ENCODE peak calls at places on chromosomes 5 and 9, in seven cellular contexts. V is fibroblast of lung; K is uterus; T is CD4-positive, CD25-positive, alpha-beta regulatory T cell; O is adrenal gland; X is right atrium auricular region; R is HCT116. E is an unnamed sample. For H3K27me3, the result is how much of the 10 kb centered on the place peaks cover.

GRCh38 chr9:4382722-4383317 is 83.0 kb upstream of the GLIS3 start:
- DNase-seq in V (peak), K (no peak), T (peak), O (no peak), X (no peak), R (peak), E (no peak)

GRCh38 chr5:93995126-93995621 is 253.8 kb upstream of the POU5F2 start:
- DNase-seq in V (peak), K (no peak), T (peak), O (no peak), X (no peak), R (no peak), E (no peak)

GRCh38 chr5:53392073-53392472 is 88.4 kb upstream of the FST start:
- DNase-seq in V (no peak), K (no peak), T (no peak), O (no peak), X (no peak), R (no peak), E (no peak)

GRCh38 chr9:129517006-129517405 is 103.9 kb downstream of the C9orf50 start:
- DNase-seq in V (no peak), K (no peak), T (no peak), O (no peak), X (no peak), R (no peak), E (no peak)

GRCh38 chr5:11564716-11565115 is 339.5 kb downstream of the CTNND2 start:
- DNase-seq in V (peak), K (no peak), T (no peak), O (no peak), X (no peak), R (no peak), E (no peak)

GRCh38 chr5:52948418-52949076 is 40.6 kb upstream of the ITGA2 start:
- DNase-seq in V (peak), K (peak), T (peak), O (peak), X (peak), R (peak), E (peak)

GRCh38 chr5:89005990-89006389 is 123.0 kb upstream of the MEF2C start:
- DNase-seq in V (peak), K (no peak), T (no peak), O (no peak), X (no peak), R (no peak), E (no peak)

GRCh38 chr5:173246135-173246495 is 11.1 kb upstream of the NKX2-5 start:
- DNase-seq in V (no peak), K (no peak), T (no peak), O (no peak), X (no peak), R (no peak), E (no peak)

GRCh38 chr5:77842247-77842646 is 66.1 kb upstream of the TBCA start:
- DNase-seq in V (no peak), K (no peak), T (no peak), O (no peak), X (no peak), R (no peak), E (no peak)

GRCh38 chr9:84668204-84669007 is 1.1 kb upstream of the NTRK2 start:
- DNase-seq in V (peak), K (peak), T (no peak), O (peak), X (peak), R (peak), E (peak)

GRCh38 chr5:120599576-120599975 is 135.5 kb downstream of the PRR16 start:
- DNase-seq in V (peak), K (no peak), T (no peak), O (no peak), X (no peak), R (no peak), E (no peak)

GRCh38 chr5:31771500-31771899 is 132.6 kb downstream of the PDZD2 start:
- DNase-seq in V (no peak), K (no peak), T (no peak), O (peak), X (no peak), R (no peak), E (no peak)

GRCh38 chr9:112861638-112862555 is 28.8 kb downstream of the SLC46A2 start:
- DNase-seq in V (peak), K (no peak), T (no peak), O (peak), X (peak), R (no peak), E (no peak)

GRCh38 chr5:148913985-148914421 is 87.6 kb downstream of the ADRB2 start:
- DNase-seq in V (peak), K (no peak), T (no peak), O (no peak), X (no peak), R (no peak), E (no peak)

GRCh38 chr5:146340260-146341081 is 1.8 kb downstream of the POU4F3 start:
- DNase-seq in V (peak), K (peak), T (peak), O (peak), X (no peak), R (no peak), E (no peak)

GRCh38 chr5:100142607-100143006 is 392.6 kb upstream of the FAM174A start:
- DNase-seq in V (no peak), K (no peak), T (no peak), O (no peak), X (no peak), R (no peak), E (no peak)

GRCh38 chr9:38287420-38287985 is 105.0 kb upstream of the ALDH1B1 start:
- DNase-seq in V (no peak), K (no peak), T (no peak), O (no peak), X (peak), R (no peak), E (no peak)

GRCh38 chr9:82457281-82457680 is 468.7 kb downstream of the SPATA31D1 start:
- DNase-seq in V (no peak), K (no peak), T (no peak), O (no peak), X (no peak), R (no peak), E (peak)

GRCh38 chr9:17082343-17082742 is 52.5 kb upstream of the CNTLN start:
- DNase-seq in V (peak), K (peak), T (no peak), O (no peak), X (no peak), R (no peak), E (peak)

GRCh38 chr5:60597570-60597969 is 102.4 kb downstream of the DEPDC1B start:
- DNase-seq in V (no peak), K (no peak), T (no peak), O (no peak), X (no peak), R (no peak), E (no peak)

GRCh38 chr5:126736141-126736540 is 40.8 kb upstream of the LMNB1 start:
- DNase-seq in V (no peak), K (no peak), T (no peak), O (no peak), X (no peak), R (no peak), E (no peak)

GRCh38 chr5:145858929-145859328 is 13.9 kb downstream of the GRXCR2 start:
- DNase-seq in V (peak), K (no peak), T (no peak), O (no peak), X (no peak), R (no peak), E (no peak)

GRCh38 chr9:68669189-68669588 is 35.9 kb upstream of the PIP5K1B start:
- DNase-seq in V (no peak), K (no peak), T (no peak), O (no peak), X (no peak), R (no peak), E (no peak)

GRCh38 chr5:140631063-140631462 is 1.9 kb downstream of the CD14 start:
- DNase-seq in V (no peak), K (no peak), T (no peak), O (no peak), X (no peak), R (no peak), E (no peak)

GRCh38 chr9:137044502-137045177 is 1.3 kb downstream of the NPDC1 start:
- DNase-seq in V (no peak), K (no peak), T (no peak), O (no peak), X (no peak), R (no peak), E (no peak)

GRCh38 chr9:127866535-127866934 is 10.9 kb downstream of the AK1 start:
- DNase-seq in V (no peak), K (no peak), T (no peak), O (peak), X (no peak), R (no peak), E (no peak)

GRCh38 chr5:34655354-34655991 is 655 bp upstream of the RAI14 start:
- DNase-seq in V (peak), K (peak), T (peak), O (peak), X (peak), R (no peak), E (peak)

GRCh38 chr5:157602505-157602904 is 26.9 kb upstream of the ADAM19 start:
- DNase-seq in V (peak), K (no peak), T (no peak), O (no peak), X (no peak), R (no peak), E (no peak)

GRCh38 chr5:96699186-96699820 is 37.1 kb downstream of the CAST start:
- DNase-seq in V (peak), K (no peak), T (no peak), O (no peak), X (no peak), R (no peak), E (no peak)

DNA sequence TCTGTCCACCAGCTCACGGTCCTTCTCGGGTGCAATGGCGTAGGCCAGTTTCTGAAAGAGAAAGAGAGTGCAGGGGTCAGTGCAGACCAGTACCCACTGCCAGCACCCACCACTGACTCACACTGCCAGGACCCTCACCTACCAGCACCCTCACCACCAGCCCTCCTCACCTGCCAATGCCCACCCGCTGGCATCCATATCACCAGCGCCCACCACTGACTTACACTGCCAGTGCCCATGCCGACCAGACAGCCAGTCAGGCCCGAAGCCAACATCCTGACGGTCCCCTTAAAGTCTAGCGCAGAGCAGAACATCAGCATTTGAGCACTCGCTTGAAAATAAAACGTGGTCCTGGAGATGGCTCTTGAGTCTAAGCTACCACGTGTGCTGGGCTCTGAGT is 44.3 kb downstream of the SLC6A3 start:
- DNase-seq in V (no peak), K (no peak), T (no peak), O (no peak), X (no peak), R (no peak), E (no peak)
- H3K27me3 ChIP-seq in V (under half), K (under half), T (under half), O (under half), X (under half), R (under half), E (under half)

GRCh38 chr9:123267481-123268239 is 726 bp downstream of the STRBP start:
- DNase-seq in V (no peak), K (peak), T (no peak), O (peak), X (no peak), R (no peak), E (peak)

GRCh38 chr9:123268240-123268949 is at the start of gene STRBP:
- DNase-seq in V (peak), K (peak), T (peak), O (peak), X (peak), R (peak), E (peak)

GRCh38 chr9:123268950-123269302 is 540 bp upstream of the STRBP start:
- DNase-seq in V (no peak), K (no peak), T (no peak), O (no peak), X (no peak), R (no peak), E (no peak)

GRCh38 chr9:123265833-123266232 is 2.6 kb downstream of the STRBP start:
- DNase-seq in V (no peak), K (no peak), T (no peak), O (no peak), X (no peak), R (no peak), E (no peak)

GRCh38 chr9:123266655-123267421 is 1.5 kb downstream of the STRBP start:
- DNase-seq in V (no peak), K (no peak), T (no peak), O (no peak), X (no peak), R (no peak), E (no peak)
- H3K4me3 ChIP-seq in V (no peak), K (no peak), T (peak), O (no peak), X (peak), R (peak), E (peak)

GRCh38 chr5:107670927-107671741 is at the start of gene EFNA5:
- DNase-seq in V (peak), K (peak), T (no peak), O (peak), X (peak), R (peak), E (peak)

GRCh38 chr5:107669543-107670027 is 1.2 kb downstream of the EFNA5 start:
- DNase-seq in V (peak), K (no peak), T (no peak), O (peak), X (no peak), R (no peak), E (peak)

GRCh38 chr5:107668933-107669542 is 1.7 kb downstream of the EFNA5 start:
- DNase-seq in V (no peak), K (no peak), T (no peak), O (no peak), X (no peak), R (no peak), E (no peak)

GRCh38 chr5:107671742-107672211 is 1.0 kb upstream of the EFNA5 start:
- DNase-seq in V (peak), K (no peak), T (no peak), O (no peak), X (no peak), R (peak), E (peak)

GRCh38 chr5:107670028-107670926 is 460 bp downstream of the EFNA5 start:
- DNase-seq in V (peak), K (no peak), T (no peak), O (peak), X (no peak), R (no peak), E (peak)
- H3K27me3 ChIP-seq in V (under half), K (under half), T (under half), O (under half), X (under half), R (under half), E (under half)

GRCh38 chr5:2750758-2751464 is 566 bp downstream of the IRX2 start:
- DNase-seq in V (peak), K (no peak), T (no peak), O (no peak), X (peak), R (no peak), E (peak)
- H3K4me3 ChIP-seq in V (no peak), K (no peak), T (no peak), O (no peak), X (peak), R (no peak), E (peak)

GRCh38 chr5:141826674-141827073 is 51.5 kb downstream of the PCDH1 start:
- DNase-seq in V (no peak), K (no peak), T (no peak), O (no peak), X (no peak), R (no peak), E (no peak)

GRCh38 chr5:141823056-141823455 is 55.2 kb downstream of the PCDH1 start:
- DNase-seq in V (no peak), K (no peak), T (no peak), O (no peak), X (no peak), R (no peak), E (no peak)

GRCh38 chr5:141824717-141825116 is 53.5 kb downstream of the PCDH1 start:
- DNase-seq in V (no peak), K (no peak), T (no peak), O (no peak), X (no peak), R (no peak), E (no peak)

GRCh38 chr5:141825836-141826560 is 52.2 kb downstream of the PCDH1 start:
- DNase-seq in V (no peak), K (no peak), T (no peak), O (no peak), X (no peak), R (no peak), E (peak)

GRCh38 chr5:141825241-141825671 is 53.0 kb downstream of the PCDH1 start:
- DNase-seq in V (no peak), K (no peak), T (no peak), O (no peak), X (no peak), R (no peak), E (no peak)
- H3K27me3 ChIP-seq in V (under half), K (under half), T (under half), O (under half), X (under half), R (under half), E (under half)

E was measured in WERI-Rb-1.